ENCODE peak calls at places on chromosome 17, in five cellular contexts. W, G, O, M and B are unnamed samples.

GRCh38 chr17:58679263-58680037 is 12.4 kb downstream of the TEX14 start:
- DNase-seq in M (peak), O (no peak), W (no peak), G (peak), B (no peak)

GRCh38 chr17:33640629-33641028 is 347.5 kb upstream of the ASIC2 start:
- DNase-seq in M (no peak), O (no peak), W (no peak), G (no peak), B (no peak)

GRCh38 chr17:3534881-3535252 is 22.7 kb downstream of the TRPV3 start:
- DNase-seq in M (peak), W (no peak), G (peak), O (no peak), B (peak)

GRCh38 chr17:68197091-68197996 is 50.5 kb upstream of the AMZ2 start:
- DNase-seq in M (peak), G (no peak), W (no peak), O (peak), B (no peak)

GRCh38 chr17:35432176-35433074 is at the start of gene SLFN12:
- DNase-seq in O (peak), G (peak), M (no peak), W (peak), B (peak)

GRCh38 chr17:62931101-62931500 is 34.9 kb upstream of the TANC2 start:
- DNase-seq in G (no peak), W (no peak), O (no peak), M (no peak), B (peak)

GRCh38 chr17:50139950-50140885 is 10.3 kb upstream of the SAMD14 start:
- DNase-seq in M (peak), W (peak), G (peak), O (peak), B (peak)

GRCh38 chr17:14308965-14309879 is 8.3 kb downstream of the HS3ST3B1 start:
- DNase-seq in O (peak), M (peak), W (peak), G (peak), B (peak)

GRCh38 chr17:45722161-45722560 is 62.0 kb upstream of the CRHR1 start:
- DNase-seq in M (peak), G (no peak), O (peak), W (no peak), B (no peak)

GRCh38 chr17:72025113-72025512 is 95.7 kb upstream of the SOX9 start:
- DNase-seq in M (no peak), G (no peak), O (no peak), W (no peak), B (no peak)

GRCh38 chr17:27807567-27808470 is 7.5 kb upstream of the NOS2 start:
- DNase-seq in M (no peak), O (peak), G (no peak), W (no peak), B (no peak)

GRCh38 chr17:27888945-27889344 is 4.2 kb downstream of the LYRM9 start:
- DNase-seq in M (no peak), W (no peak), G (peak), O (peak), B (no peak)

GRCh38 chr17:43701318-43701743 is 39.6 kb upstream of the MEOX1 start:
- DNase-seq in O (no peak), M (peak), W (no peak), G (peak), B (peak)

GRCh38 chr17:30584810-30585209 is 107.6 kb downstream of the GOSR1 start:
- DNase-seq in W (no peak), O (no peak), G (no peak), M (no peak), B (no peak)

GRCh38 chr17:35875439-35876139 is 4.6 kb downstream of the CCL5 start:
- DNase-seq in G (no peak), W (no peak), O (no peak), M (no peak), B (no peak)

GRCh38 chr17:12622726-12623125 is 43.0 kb upstream of the MYOCD start:
- DNase-seq in W (no peak), G (peak), M (no peak), O (peak), B (peak)

GRCh38 chr17:17403899-17404576 is 72.8 kb upstream of the MED9 start:
- DNase-seq in G (no peak), O (no peak), W (no peak), M (no peak), B (no peak)

GRCh38 chr17:44602390-44602789 is 45.1 kb downstream of the FZD2 start:
- DNase-seq in M (no peak), O (no peak), W (no peak), G (no peak), B (no peak)

GRCh38 chr17:48215583-48216139 is 108.1 kb downstream of the SNX11 start:
- DNase-seq in W (no peak), O (peak), G (peak), M (peak), B (peak)

GRCh38 chr17:36592316-36592710 is 634 bp downstream of the DHRS11 start:
- DNase-seq in O (peak), G (peak), M (peak), W (peak), B (peak)

GRCh38 chr17:13429201-13429600 is 172.5 kb downstream of the HS3ST3A1 start:
- DNase-seq in M (peak), W (no peak), O (peak), G (peak), B (peak)

GRCh38 chr17:43545383-43545632 is 832 bp downstream of the ETV4 start:
- DNase-seq in G (no peak), M (no peak), W (no peak), O (no peak), B (no peak)

GRCh38 chr17:9169116-9169515 is 147.8 kb downstream of the NTN1 start:
- DNase-seq in M (peak), W (no peak), G (no peak), O (no peak), B (no peak)

GRCh38 chr17:40363480-40363838 is 1.1 kb downstream of the GJD3 start:
- DNase-seq in M (no peak), W (peak), O (peak), G (no peak), B (no peak)

GRCh38 chr17:57622886-57623433 is 122.1 kb downstream of the CCDC182 start:
- DNase-seq in O (peak), M (peak), W (peak), G (peak), B (peak)

GRCh38 chr17:39143552-39144093 is 7.8 kb downstream of the PLXDC1 start:
- DNase-seq in W (peak), O (no peak), G (no peak), M (no peak), B (peak)

GRCh38 chr17:42131971-42132370 is 9.4 kb downstream of the HSPB9 start:
- DNase-seq in W (no peak), G (peak), O (no peak), M (no peak), B (no peak)
- H3K4me3 ChIP-seq in W (no peak), G (no peak), O (no peak), M (no peak), B (no peak)

GRCh38 chr17:73320601-73321264 is 8.9 kb upstream of the CDC42EP4 start:
- DNase-seq in W (no peak), G (no peak), O (no peak), M (no peak), B (peak)

GRCh38 chr17:73317554-73318426 is 6.0 kb upstream of the CDC42EP4 start:
- DNase-seq in G (peak), M (peak), O (no peak), W (no peak), B (no peak)

GRCh38 chr17:73318427-73318813 is 6.6 kb upstream of the CDC42EP4 start:
- DNase-seq in W (no peak), M (no peak), G (no peak), O (no peak), B (no peak)

GRCh38 chr17:73318861-73319260 is 7.1 kb upstream of the CDC42EP4 start:
- DNase-seq in G (no peak), O (no peak), M (no peak), W (no peak), B (no peak)

DNA sequence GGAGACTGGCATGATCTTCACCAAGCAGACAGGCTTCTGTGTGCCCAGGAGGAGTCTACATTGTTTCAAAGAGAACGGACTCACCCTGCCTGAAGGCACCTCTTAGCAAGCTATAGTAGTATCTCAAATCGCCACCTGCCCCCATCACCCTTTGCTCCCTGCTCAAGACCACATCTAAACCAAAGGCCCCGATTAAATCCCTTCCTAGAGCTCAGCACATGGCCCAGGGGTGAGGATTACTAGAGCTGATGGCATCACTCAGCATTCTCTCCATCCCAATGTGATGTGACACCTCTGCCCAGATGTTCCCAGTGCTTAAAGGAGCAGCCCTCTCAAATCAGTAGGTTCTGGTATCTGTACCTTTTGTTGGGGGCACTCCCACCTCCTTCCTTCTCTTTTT is 8.0 kb upstream of the CDC42EP4 start:
- DNase-seq in M (no peak), O (no peak), W (no peak), G (no peak), B (no peak)
- TF ChIP-seq CTCF in M (no peak), O (no peak), W (no peak), G (no peak), B (no peak)

GRCh38 chr17:78130080-78130438 is 512 bp upstream of the TMC8 start:
- DNase-seq in W (no peak), O (no peak), G (no peak), M (no peak), B (no peak)

GRCh38 chr17:78131172-78132085 is 858 bp downstream of the TMC8 start:
- DNase-seq in M (no peak), O (no peak), W (no peak), G (no peak), B (peak)

GRCh38 chr17:78129385-78130079 is 977 bp upstream of the TMC6 start:
- DNase-seq in W (no peak), G (no peak), M (no peak), O (no peak), B (no peak)

GRCh38 chr17:78132086-78132676 is 1.6 kb downstream of the TMC8 start:
- DNase-seq in G (no peak), M (peak), O (peak), W (no peak), B (no peak)

DNA sequence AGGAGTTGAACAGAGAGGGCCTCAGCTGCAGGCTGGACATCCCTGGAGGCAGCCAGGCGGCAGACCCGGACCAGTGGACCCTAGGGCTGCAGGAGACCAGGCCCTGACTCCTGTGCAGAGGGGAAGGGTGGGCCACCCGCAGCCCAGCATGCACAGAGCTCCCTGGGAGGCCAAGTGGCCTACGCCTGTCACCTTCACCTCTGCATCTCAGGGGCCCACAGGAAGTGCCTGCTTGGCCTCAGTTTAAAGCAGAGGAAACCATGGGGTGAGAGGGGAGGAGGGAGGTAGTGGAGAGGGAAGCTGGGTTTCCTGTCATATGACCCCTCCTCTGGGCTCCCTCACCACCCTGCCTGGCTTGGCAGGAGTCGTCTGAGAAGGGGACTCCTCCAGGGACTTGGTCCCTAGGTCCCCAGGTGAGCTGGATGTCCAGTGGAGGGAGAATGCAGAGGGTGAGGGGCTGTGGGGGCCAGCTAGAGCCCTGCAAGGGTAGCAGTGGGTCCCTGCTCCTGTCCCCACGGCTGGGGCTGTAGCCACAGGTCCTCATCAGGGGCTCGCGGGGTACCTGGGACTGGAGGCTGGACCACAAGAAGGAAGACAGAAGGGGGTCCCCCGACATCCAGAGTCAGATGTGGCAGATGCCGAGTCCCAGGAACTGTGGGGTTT is at the start of gene TMC8:
- DNase-seq in O (no peak), G (no peak), M (no peak), W (no peak), B (no peak)
- H3K4me3 ChIP-seq in O (no peak), G (no peak), M (peak), W (peak), B (no peak)

GRCh38 chr17:75679706-75680201 is 12.6 kb downstream of the SAP30BP start:
- DNase-seq in M (peak), O (peak), W (peak), G (peak), B (peak)
- TF ChIP-seq CTCF in M (peak), O (no peak), W (peak), G (peak), B (peak)